ENCODE peak calls at places on chromosomes 6 and 20, in nine cellular contexts. One of them, this sample, is unnamed.

GRCh38 chr6:166776571-166776970 is 149.5 kb upstream of the RPS6KA2 start:
- DNase-seq in B cell: no peak
- DNase-seq in HFFc6: no peak
- DNase-seq in heart right ventricle: no peak
- DNase-seq in fibroblast of lung: no peak
- DNase-seq in WTC11: no peak
- DNase-seq in fibroblast of mammary gland: no peak
- DNase-seq in sigmoid colon: no peak
- DNase-seq in H1: no peak
- DNase-seq in this sample: no peak

GRCh38 chr20:19683822-19684221 is 74.2 kb upstream of the RIN2 start:
- DNase-seq in heart right ventricle: no peak
- DNase-seq in sigmoid colon: no peak
- DNase-seq in HFFc6: no peak
- DNase-seq in fibroblast of lung: no peak
- DNase-seq in B cell: no peak
- DNase-seq in fibroblast of mammary gland: no peak
- DNase-seq in WTC11: no peak
- DNase-seq in H1: no peak
- DNase-seq in this sample: no peak

GRCh38 chr6:52263709-52264320 is 19.5 kb upstream of the IL17F start:
- DNase-seq in H1: peak
- DNase-seq in WTC11: peak
- DNase-seq in fibroblast of mammary gland: peak
- DNase-seq in sigmoid colon: no peak
- DNase-seq in heart right ventricle: peak
- DNase-seq in HFFc6: peak
- DNase-seq in fibroblast of lung: peak
- DNase-seq in B cell: peak
- DNase-seq in this sample: no peak

GRCh38 chr6:81834141-81834621 is 81.7 kb upstream of the TENT5A start:
- DNase-seq in HFFc6: peak
- DNase-seq in fibroblast of mammary gland: peak
- DNase-seq in sigmoid colon: no peak
- DNase-seq in B cell: no peak
- DNase-seq in fibroblast of lung: peak
- DNase-seq in WTC11: no peak
- DNase-seq in H1: no peak
- DNase-seq in heart right ventricle: peak
- DNase-seq in this sample: no peak

GRCh38 chr20:10902174-10902573 is 228.4 kb upstream of the JAG1 start:
- DNase-seq in B cell: no peak
- DNase-seq in fibroblast of lung: no peak
- DNase-seq in fibroblast of mammary gland: no peak
- DNase-seq in sigmoid colon: no peak
- DNase-seq in H1: no peak
- DNase-seq in WTC11: no peak
- DNase-seq in heart right ventricle: no peak
- DNase-seq in HFFc6: no peak
- DNase-seq in this sample: no peak

GRCh38 chr6:35363293-35363750 is 21.0 kb downstream of the PPARD start:
- DNase-seq in HFFc6: no peak
- DNase-seq in H1: no peak
- DNase-seq in sigmoid colon: no peak
- DNase-seq in WTC11: no peak
- DNase-seq in B cell: no peak
- DNase-seq in heart right ventricle: peak
- DNase-seq in fibroblast of mammary gland: peak
- DNase-seq in fibroblast of lung: peak
- DNase-seq in this sample: no peak

GRCh38 chr20:37351689-37352610 is 6.0 kb downstream of the SRC start:
- DNase-seq in fibroblast of lung: no peak
- DNase-seq in fibroblast of mammary gland: no peak
- DNase-seq in HFFc6: no peak
- DNase-seq in sigmoid colon: peak
- DNase-seq in WTC11: no peak
- DNase-seq in heart right ventricle: no peak
- DNase-seq in B cell: no peak
- DNase-seq in H1: no peak
- DNase-seq in this sample: no peak

GRCh38 chr20:45406260-45407066 is 1.6 kb upstream of the DBNDD2 start:
- DNase-seq in heart right ventricle: peak
- DNase-seq in sigmoid colon: peak
- DNase-seq in H1: no peak
- DNase-seq in fibroblast of lung: no peak
- DNase-seq in HFFc6: no peak
- DNase-seq in WTC11: peak
- DNase-seq in fibroblast of mammary gland: peak
- DNase-seq in B cell: peak
- DNase-seq in this sample: no peak

GRCh38 chr20:12891643-12892042 is 117.1 kb upstream of the SPTLC3 start:
- DNase-seq in HFFc6: no peak
- DNase-seq in heart right ventricle: no peak
- DNase-seq in fibroblast of lung: no peak
- DNase-seq in fibroblast of mammary gland: no peak
- DNase-seq in sigmoid colon: no peak
- DNase-seq in H1: no peak
- DNase-seq in B cell: no peak
- DNase-seq in WTC11: no peak
- DNase-seq in this sample: no peak

GRCh38 chr6:37650071-37650481 is 47.6 kb downstream of the MDGA1 start:
- DNase-seq in HFFc6: no peak
- DNase-seq in fibroblast of lung: no peak
- DNase-seq in heart right ventricle: no peak
- DNase-seq in sigmoid colon: no peak
- DNase-seq in H1: peak
- DNase-seq in WTC11: peak
- DNase-seq in fibroblast of mammary gland: no peak
- DNase-seq in B cell: peak
- DNase-seq in this sample: no peak
- TF ChIP-seq CTCF in HFFc6: peak
- TF ChIP-seq CTCF in fibroblast of lung: peak
- TF ChIP-seq CTCF in heart right ventricle: peak
- TF ChIP-seq CTCF in sigmoid colon: no peak
- TF ChIP-seq CTCF in H1: peak
- TF ChIP-seq CTCF in WTC11: no peak
- TF ChIP-seq CTCF in fibroblast of mammary gland: no peak
- TF ChIP-seq CTCF in B cell: no peak
- TF ChIP-seq CTCF in this sample: no peak

DNA sequence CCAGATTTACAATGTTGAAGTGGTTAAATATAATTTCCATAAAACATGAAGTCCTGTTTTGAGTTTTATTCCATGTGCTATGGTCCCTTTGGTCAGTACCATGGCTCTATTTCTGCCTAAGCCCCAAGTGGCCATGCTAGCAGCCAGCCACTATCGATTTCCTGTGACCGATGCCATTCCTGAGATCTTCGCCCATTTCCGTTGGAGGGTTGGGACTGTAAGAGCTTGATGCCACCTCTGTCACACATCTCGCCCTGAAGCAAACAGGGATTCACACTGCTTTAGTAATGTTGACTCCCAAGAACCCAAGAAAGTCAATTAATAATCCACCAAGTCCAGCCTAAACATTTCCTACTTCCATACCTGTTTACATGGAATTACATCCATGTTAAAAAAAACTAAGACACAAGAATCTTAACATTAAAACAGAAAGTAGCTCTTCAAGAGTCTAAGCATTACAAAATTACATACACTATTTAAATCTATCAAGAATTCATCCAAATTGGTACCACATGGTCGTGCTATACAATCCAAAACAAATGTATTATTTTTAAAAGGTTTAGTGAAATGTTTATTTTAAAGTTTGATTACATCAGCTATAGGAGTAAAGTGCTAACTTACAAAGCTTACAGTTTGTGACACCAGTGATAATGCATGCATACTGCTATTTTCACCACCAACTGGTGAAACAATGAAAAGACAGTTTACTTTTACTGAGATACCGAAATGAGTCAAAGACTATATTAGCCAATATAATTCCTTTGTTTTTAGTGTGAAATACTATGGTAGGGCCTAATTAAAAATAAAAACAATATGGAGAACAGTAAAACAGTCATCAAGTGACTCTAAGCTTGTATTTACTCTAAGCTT is 2.5 kb downstream of the RBM39 start:
- DNase-seq in fibroblast of mammary gland: peak
- DNase-seq in HFFc6: peak
- DNase-seq in B cell: no peak
- DNase-seq in WTC11: no peak
- DNase-seq in sigmoid colon: no peak
- DNase-seq in heart right ventricle: no peak
- DNase-seq in H1: no peak
- DNase-seq in fibroblast of lung: peak
- DNase-seq in this sample: no peak
- TF ChIP-seq CTCF in fibroblast of mammary gland: peak
- TF ChIP-seq CTCF in HFFc6: peak
- TF ChIP-seq CTCF in B cell: peak
- TF ChIP-seq CTCF in WTC11: no peak
- TF ChIP-seq CTCF in sigmoid colon: no peak
- TF ChIP-seq CTCF in heart right ventricle: peak
- TF ChIP-seq CTCF in H1: no peak
- TF ChIP-seq CTCF in fibroblast of lung: peak
- TF ChIP-seq CTCF in this sample: no peak

DNA sequence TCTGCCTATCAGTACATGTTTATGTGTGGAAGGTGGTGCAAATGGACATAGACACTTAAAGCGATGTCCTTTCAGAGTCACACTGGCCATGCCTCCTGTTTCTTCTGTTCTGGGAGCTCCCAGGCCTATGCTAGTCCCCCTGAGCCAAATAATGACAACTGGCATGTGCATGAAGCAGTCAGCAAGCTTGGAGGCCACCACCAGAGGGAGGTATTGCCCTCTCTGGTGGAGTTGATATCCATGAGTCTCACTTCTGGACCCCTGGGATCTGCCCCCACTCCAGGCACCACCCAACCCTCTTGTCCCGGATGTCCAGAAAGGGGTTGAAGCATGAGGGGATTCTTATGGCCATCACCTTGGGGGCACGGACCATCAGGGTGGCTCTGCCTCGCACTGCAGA is 172.2 kb downstream of the AIG1 start:
- DNase-seq in heart right ventricle: no peak
- DNase-seq in B cell: peak
- DNase-seq in HFFc6: no peak
- DNase-seq in WTC11: peak
- DNase-seq in fibroblast of mammary gland: peak
- DNase-seq in H1: no peak
- DNase-seq in fibroblast of lung: peak
- DNase-seq in sigmoid colon: no peak
- DNase-seq in this sample: no peak
- TF ChIP-seq CTCF in heart right ventricle: peak
- TF ChIP-seq CTCF in B cell: no peak
- TF ChIP-seq CTCF in HFFc6: peak
- TF ChIP-seq CTCF in WTC11: peak
- TF ChIP-seq CTCF in fibroblast of mammary gland: peak
- TF ChIP-seq CTCF in H1: peak
- TF ChIP-seq CTCF in fibroblast of lung: peak
- TF ChIP-seq CTCF in sigmoid colon: peak
- TF ChIP-seq CTCF in this sample: no peak

GRCh38 chr6:14702678-14703077 is 543.2 kb upstream of the JARID2 start:
- DNase-seq in B cell: no peak
- DNase-seq in WTC11: no peak
- DNase-seq in heart right ventricle: no peak
- DNase-seq in fibroblast of mammary gland: no peak
- DNase-seq in H1: no peak
- DNase-seq in fibroblast of lung: no peak
- DNase-seq in HFFc6: no peak
- DNase-seq in sigmoid colon: no peak
- DNase-seq in this sample: no peak
- TF ChIP-seq CTCF in B cell: no peak
- TF ChIP-seq CTCF in WTC11: no peak
- TF ChIP-seq CTCF in heart right ventricle: no peak
- TF ChIP-seq CTCF in fibroblast of mammary gland: no peak
- TF ChIP-seq CTCF in H1: no peak
- TF ChIP-seq CTCF in fibroblast of lung: no peak
- TF ChIP-seq CTCF in HFFc6: peak
- TF ChIP-seq CTCF in sigmoid colon: no peak
- TF ChIP-seq CTCF in this sample: no peak

GRCh38 chr6:47352169-47352568 is 42.5 kb upstream of the TNFRSF21 start:
- DNase-seq in fibroblast of mammary gland: no peak
- DNase-seq in heart right ventricle: no peak
- DNase-seq in sigmoid colon: no peak
- DNase-seq in HFFc6: no peak
- DNase-seq in B cell: no peak
- DNase-seq in WTC11: peak
- DNase-seq in fibroblast of lung: no peak
- DNase-seq in H1: no peak
- DNase-seq in this sample: no peak
- TF ChIP-seq CTCF in fibroblast of mammary gland: peak
- TF ChIP-seq CTCF in heart right ventricle: no peak
- TF ChIP-seq CTCF in sigmoid colon: no peak
- TF ChIP-seq CTCF in HFFc6: no peak
- TF ChIP-seq CTCF in B cell: no peak
- TF ChIP-seq CTCF in WTC11: peak
- TF ChIP-seq CTCF in fibroblast of lung: peak
- TF ChIP-seq CTCF in H1: peak
- TF ChIP-seq CTCF in this sample: no peak